ENCODE peak calls at places on chromosomes 6 and 20, in seven cellular contexts. T is thyroid gland, H is esophagus squamous epithelium, Z is H54, N is sigmoid colon, R is HCT116, X is Peyer's patch. C is an unnamed sample.

GRCh38 chr6:28137458-28138020 is 4.1 kb upstream of the ZKSCAN8 start:
- DNase-seq in X (no peak), R (no peak), Z (no peak), N (no peak), H (no peak), T (no peak), C (no peak)

GRCh38 chr6:138945354-138945753 is 42.7 kb downstream of the REPS1 start:
- DNase-seq in H (no peak), Z (no peak), X (no peak), N (no peak), T (no peak), R (no peak), C (no peak)

GRCh38 chr6:6559994-6560393 is 28.5 kb upstream of the LY86 start:
- DNase-seq in Z (no peak), N (no peak), H (no peak), T (no peak), X (no peak), R (no peak), C (no peak)

GRCh38 chr20:32017711-32018251 is 7.5 kb downstream of the CCM2L start:
- DNase-seq in N (no peak), Z (no peak), X (peak), H (no peak), T (peak), R (peak), C (no peak)

GRCh38 chr6:56076033-56076432 is 171.3 kb downstream of the COL21A1 start:
- DNase-seq in T (no peak), H (no peak), X (no peak), N (no peak), Z (no peak), R (no peak), C (no peak)

GRCh38 chr6:37607949-37608348 is 89.7 kb downstream of the MDGA1 start:
- DNase-seq in H (no peak), R (no peak), X (no peak), N (no peak), T (no peak), Z (no peak), C (no peak)

GRCh38 chr6:40328988-40329545 is 258.1 kb downstream of the LRFN2 start:
- DNase-seq in H (no peak), T (no peak), N (no peak), X (no peak), R (no peak), Z (no peak), C (no peak)

GRCh38 chr20:59149678-59150504 is 13.7 kb upstream of the ZNF831 start:
- DNase-seq in Z (no peak), H (no peak), X (peak), T (no peak), N (no peak), R (no peak), C (no peak)

GRCh38 chr20:60262967-60263603 is 304.9 kb downstream of the CDH26 start:
- DNase-seq in T (no peak), N (no peak), X (no peak), H (no peak), Z (peak), R (no peak), C (peak)

GRCh38 chr20:32179515-32179914 is 28.0 kb downstream of the PLAGL2 start:
- DNase-seq in N (peak), Z (no peak), T (no peak), X (no peak), H (no peak), R (no peak), C (no peak)

GRCh38 chr6:12593720-12594540 is 122.6 kb upstream of the PHACTR1 start:
- DNase-seq in R (no peak), T (peak), N (no peak), Z (no peak), H (no peak), X (no peak), C (peak)

GRCh38 chr6:128118401-128118800 is 217.5 kb upstream of the THEMIS start:
- DNase-seq in H (no peak), T (no peak), R (no peak), Z (no peak), X (no peak), N (no peak), C (no peak)

GRCh38 chr20:14764511-14765369 is 427.3 kb upstream of the FLRT3 start:
- DNase-seq in N (no peak), R (no peak), T (peak), Z (no peak), H (no peak), X (no peak), C (no peak)

GRCh38 chr6:37759221-37760154 is 60.0 kb upstream of the ZFAND3 start:
- DNase-seq in N (no peak), T (no peak), H (no peak), X (no peak), R (no peak), Z (no peak), C (no peak)

GRCh38 chr6:124772733-124773319 is 189.4 kb upstream of the RNF217 start:
- DNase-seq in T (no peak), R (no peak), N (no peak), X (no peak), Z (no peak), H (no peak), C (no peak)

GRCh38 chr6:108779521-108779920 is 68.7 kb upstream of the ARMC2 start:
- DNase-seq in H (no peak), X (no peak), N (no peak), Z (no peak), R (no peak), T (no peak), C (no peak)

GRCh38 chr20:9200196-9200595 is 131.3 kb downstream of the PLCB4 start:
- DNase-seq in T (no peak), Z (no peak), N (no peak), R (no peak), X (no peak), H (no peak), C (no peak)

GRCh38 chr6:105779113-105779512 is 307.0 kb upstream of the PRDM1 start:
- DNase-seq in T (no peak), X (no peak), Z (no peak), R (no peak), H (no peak), N (no peak), C (no peak)

GRCh38 chr6:1952726-1953360 is 292.6 kb downstream of the GMDS start:
- DNase-seq in H (no peak), R (peak), Z (peak), X (no peak), N (no peak), T (no peak), C (no peak)

GRCh38 chr6:108673602-108674001 is 112.9 kb downstream of the FOXO3 start:
- DNase-seq in T (no peak), Z (peak), X (no peak), R (peak), H (no peak), N (no peak), C (no peak)

GRCh38 chr6:149190228-149190831 is 127.2 kb upstream of the TAB2 start:
- DNase-seq in T (peak), R (no peak), H (no peak), X (peak), Z (no peak), N (no peak), C (peak)

GRCh38 chr20:64086801-64087200 is 2.6 kb upstream of the LKAAEAR1 start:
- DNase-seq in N (no peak), Z (no peak), T (no peak), H (no peak), R (no peak), X (no peak), C (no peak)

GRCh38 chr6:11414564-11414963 is 123.0 kb upstream of the TMEM170B start:
- DNase-seq in Z (no peak), H (no peak), X (no peak), T (no peak), R (peak), N (no peak), C (no peak)

GRCh38 chr20:35568645-35569044 is 26.8 kb downstream of the ERGIC3 start:
- DNase-seq in X (no peak), H (no peak), N (no peak), R (peak), T (no peak), Z (peak), C (no peak)

GRCh38 chr20:47320990-47321805 is 35.3 kb downstream of the ZMYND8 start:
- DNase-seq in N (no peak), Z (no peak), X (no peak), T (no peak), H (no peak), R (no peak), C (no peak)

GRCh38 chr6:22451960-22452359 is 117.4 kb upstream of the HDGFL1 start:
- DNase-seq in Z (no peak), T (no peak), H (no peak), N (no peak), X (no peak), R (no peak), C (no peak)

GRCh38 chr20:50744143-50744792 is 12.9 kb downstream of the PARD6B start:
- DNase-seq in N (peak), T (peak), Z (peak), R (peak), H (no peak), X (no peak), C (peak)
- TF ChIP-seq POLR2A in N (no peak), T (no peak), Z (no peak), R (no peak), H (no peak), X (peak), C (no peak)

DNA sequence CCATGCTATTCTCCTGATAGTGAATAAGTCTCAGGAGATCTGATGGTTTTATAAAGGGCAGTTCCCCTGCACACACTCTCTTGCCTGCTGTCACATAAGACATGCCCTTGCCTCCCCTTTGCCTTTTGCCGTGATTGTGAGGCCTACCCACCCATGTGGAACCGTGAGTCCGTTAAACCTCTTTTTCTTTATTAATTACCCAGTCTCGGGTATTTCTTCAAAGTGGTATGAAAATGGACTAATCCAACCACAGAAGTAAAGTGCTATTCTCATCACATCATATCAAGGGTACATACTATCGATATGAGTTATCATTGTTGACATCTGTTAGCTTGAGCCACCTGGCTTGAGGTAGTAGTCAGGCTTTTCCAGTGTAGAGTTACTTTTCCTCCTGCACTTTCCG is 2.3 kb downstream of the MANBAL start:
- DNase-seq in T (no peak), Z (no peak), X (no peak), N (no peak), H (no peak), R (no peak), C (no peak)
- TF ChIP-seq POLR2A in T (no peak), Z (no peak), X (no peak), N (no peak), H (no peak), R (no peak), C (no peak)

DNA sequence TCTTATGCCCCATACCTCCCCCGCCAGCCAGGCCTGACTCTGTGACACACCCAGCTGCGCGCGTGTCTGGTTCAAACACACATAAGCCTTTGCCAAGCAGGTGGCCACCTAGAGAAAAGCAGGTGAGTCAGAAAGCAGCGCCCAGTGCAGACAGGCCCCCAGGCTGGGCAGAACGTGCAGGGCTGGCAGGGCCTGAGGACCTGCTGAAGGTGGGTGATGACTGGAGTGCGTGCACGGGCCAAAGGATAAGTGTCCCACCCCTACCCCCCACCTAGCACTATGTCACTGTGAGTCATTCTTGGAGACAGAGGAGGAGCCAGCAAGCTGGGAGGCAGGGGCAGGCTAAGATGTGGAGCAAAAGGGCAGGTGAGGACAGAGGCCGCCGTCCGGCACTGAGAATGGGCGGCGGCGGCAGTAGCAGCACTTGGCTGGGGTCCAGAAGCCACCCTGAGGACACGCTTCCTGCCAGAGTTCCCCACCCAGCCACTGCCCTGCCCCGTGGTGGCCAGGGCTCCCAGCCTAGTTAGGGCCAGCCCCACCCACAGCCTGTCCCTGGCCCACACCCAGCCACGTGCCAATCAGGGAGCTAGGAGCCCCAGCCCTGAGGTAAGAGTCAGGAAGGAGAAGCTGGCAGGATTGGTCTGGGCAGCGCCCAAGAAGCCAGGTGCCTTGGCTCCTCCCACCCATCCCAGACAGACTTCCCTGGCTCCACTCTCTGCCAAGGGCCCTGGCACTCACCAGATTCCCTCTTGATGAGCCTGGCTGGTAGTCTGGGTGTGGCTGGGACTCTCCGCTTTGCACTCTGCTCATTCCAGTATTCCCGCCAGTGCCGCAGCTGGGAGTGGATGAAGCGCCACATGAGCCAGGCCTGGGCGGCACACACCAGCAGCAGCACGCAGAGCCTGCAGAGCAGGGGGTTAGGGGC is 72.7 kb downstream of the TRAM2 start:
- DNase-seq in R (peak), N (peak), T (peak), X (no peak), H (peak), Z (peak), C (peak)
- TF ChIP-seq POLR2A in R (no peak), N (no peak), T (no peak), X (no peak), H (no peak), Z (peak), C (no peak)

GRCh38 chr20:50188879-50189680 is 1.6 kb upstream of the CEBPB start:
- DNase-seq in R (no peak), H (no peak), X (no peak), Z (no peak), T (no peak), N (no peak), C (no peak)

GRCh38 chr20:50191566-50192363 is 1.1 kb downstream of the CEBPB start:
- DNase-seq in X (peak), R (no peak), H (peak), T (peak), Z (no peak), N (peak), C (peak)

GRCh38 chr20:50189681-50190250 is 864 bp upstream of the CEBPB start:
- DNase-seq in T (peak), Z (no peak), H (no peak), R (no peak), X (peak), N (no peak), C (peak)

GRCh38 chr20:50191065-50191565 is 485 bp downstream of the CEBPB start:
- DNase-seq in Z (no peak), H (no peak), T (peak), X (peak), R (no peak), N (no peak), C (peak)

GRCh38 chr20:50190251-50191064 is at the start of gene CEBPB:
- DNase-seq in T (peak), R (peak), H (peak), X (peak), N (peak), Z (peak), C (peak)
- TF ChIP-seq POLR2A in T (peak), R (peak), H (peak), X (peak), N (peak), Z (peak), C (peak)